ENCODE peak calls at places on chromosomes 2 and 18, in ten cellular contexts. P is GM12878, Y is IMR-90, M is GM23248, N is mammary epithelial cell, V is neural progenitor cell, O is MM.1S, G is PC-3, Z is endodermal cell, I is DND-41. D is an unnamed sample. For H3K27me3 and H3K4me1, the result is how much of the 10 kb centered on the place peaks cover.

GRCh38 chr2:128756372-128756730 is 437.7 kb upstream of the HS6ST1 start:
- DNase-seq in V (no peak), G (no peak), P (no peak), I (no peak), N (no peak), O (no peak), Y (no peak), Z (no peak), M (no peak), D (no peak)

GRCh38 chr2:74902281-74902860 is 56.1 kb upstream of the POLE4 start:
- DNase-seq in M (no peak), N (no peak), Z (peak), I (no peak), Y (no peak), V (peak), O (no peak), G (no peak), P (no peak), D (no peak)

GRCh38 chr2:100964706-100965269 is 37.3 kb upstream of the RPL31 start:
- DNase-seq in V (no peak), Y (no peak), M (peak), G (no peak), I (no peak), Z (no peak), O (no peak), N (no peak), P (no peak), D (no peak)

GRCh38 chr2:204475403-204475802 is 69.9 kb upstream of the PARD3B start:
- DNase-seq in O (no peak), N (no peak), P (no peak), Z (no peak), I (no peak), M (no peak), Y (no peak), V (no peak), G (no peak), D (no peak)

GRCh38 chr2:16090650-16091575 is 150.6 kb downstream of the MYCN start:
- DNase-seq in Z (no peak), V (no peak), M (no peak), O (no peak), Y (no peak), G (no peak), I (no peak), P (no peak), N (no peak), D (no peak)

GRCh38 chr2:135607561-135607960 is 76.3 kb downstream of the R3HDM1 start:
- DNase-seq in N (peak), O (no peak), V (no peak), M (peak), G (no peak), P (no peak), Z (no peak), I (no peak), Y (peak), D (no peak)

GRCh38 chr18:374735-375168 is 106.9 kb upstream of the THOC1 start:
- DNase-seq in P (no peak), M (peak), Z (no peak), G (no peak), O (no peak), Y (no peak), V (no peak), N (no peak), I (no peak), D (no peak)

GRCh38 chr18:53018791-53019190 is 678.8 kb downstream of the DCC start:
- DNase-seq in I (no peak), Z (no peak), O (peak), Y (no peak), M (peak), G (no peak), N (no peak), V (peak), P (no peak), D (no peak)

GRCh38 chr18:48931680-48932461 is 18.9 kb downstream of the SMAD7 start:
- DNase-seq in I (no peak), V (no peak), P (peak), N (no peak), M (peak), O (peak), G (no peak), Z (no peak), Y (no peak), D (no peak)

GRCh38 chr2:177984739-177985138 is 87.8 kb downstream of the PDE11A start:
- DNase-seq in M (peak), Y (peak), O (no peak), G (peak), Z (no peak), N (no peak), I (no peak), V (no peak), P (no peak), D (peak)

GRCh38 chr2:190607014-190607597 is 41.8 kb upstream of the NAB1 start:
- DNase-seq in G (peak), Y (peak), P (no peak), N (no peak), O (no peak), I (no peak), Z (no peak), M (peak), V (no peak), D (no peak)

GRCh38 chr2:210227689-210228088 is 2.4 kb upstream of the ACADL start:
- DNase-seq in P (no peak), N (no peak), I (no peak), Z (no peak), G (no peak), Y (no peak), M (no peak), O (no peak), V (no peak), D (no peak)
- H3K27me3 ChIP-seq in P (under half), N (under half), I (under half), Z (under half), G (half or more), Y (under half), M (under half), O (under half), V (under half), D (under half)

GRCh38 chr2:42929985-42930581 is 137.7 kb upstream of the HAAO start:
- DNase-seq in N (no peak), G (no peak), O (no peak), P (no peak), Z (peak), V (no peak), M (peak), I (no peak), Y (peak), D (no peak)

GRCh38 chr2:42932271-42933151 is 140.1 kb upstream of the HAAO start:
- DNase-seq in M (no peak), V (no peak), G (no peak), N (no peak), Z (no peak), O (no peak), I (no peak), P (no peak), Y (peak), D (no peak)

GRCh38 chr2:42931818-42932195 is 139.4 kb upstream of the HAAO start:
- DNase-seq in Z (no peak), M (no peak), P (no peak), V (no peak), Y (peak), N (no peak), I (no peak), O (no peak), G (no peak), D (no peak)

GRCh38 chr2:42929577-42929984 is 137.2 kb upstream of the HAAO start:
- DNase-seq in Z (no peak), O (no peak), I (no peak), G (no peak), P (no peak), N (no peak), V (peak), M (no peak), Y (no peak), D (no peak)

GRCh38 chr2:42931147-42931817 is 138.9 kb upstream of the HAAO start:
- DNase-seq in V (peak), I (no peak), Y (no peak), P (no peak), M (peak), O (no peak), N (no peak), G (no peak), Z (peak), D (no peak)
- H3K4me1 ChIP-seq in V (half or more), I (under half), Y (under half), P (under half), M (under half), O (under half), N (under half), G (under half), Z (half or more), D (under half)

GRCh38 chr2:8571792-8572499 is 109.9 kb upstream of the ID2 start:
- DNase-seq in O (no peak), Z (peak), V (no peak), G (peak), M (no peak), N (no peak), P (no peak), Y (no peak), I (no peak), D (peak)
- H3K9ac ChIP-seq in O (no peak), Z (no peak), V (no peak), G (no peak), M (no peak), N (no peak), P (no peak), Y (no peak), I (no peak), D (peak)

DNA sequence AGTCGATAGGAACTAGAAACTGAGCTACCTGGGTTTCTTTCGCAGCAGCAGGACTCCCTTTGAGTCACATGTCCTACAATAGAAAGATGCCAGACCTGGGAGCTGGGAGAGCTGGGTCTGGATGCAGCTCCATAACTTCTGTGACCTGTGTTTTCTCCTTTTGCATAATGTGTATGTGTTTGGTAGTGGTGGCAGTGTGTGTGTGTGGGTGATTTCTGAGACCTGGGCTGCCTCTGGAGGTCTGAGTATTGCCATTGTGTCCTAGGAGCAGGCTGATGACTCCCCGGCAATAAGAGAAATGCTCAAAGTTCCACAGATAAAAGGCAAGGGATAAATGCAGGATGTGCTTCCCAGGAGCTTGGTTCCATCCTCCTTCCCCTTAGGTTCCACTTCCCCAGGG is 6.4 kb downstream of the WNT10A start:
- DNase-seq in M (no peak), V (no peak), Z (no peak), Y (no peak), O (no peak), I (no peak), P (no peak), G (no peak), N (no peak), D (no peak)
- H3K27me3 ChIP-seq in M (under half), V (half or more), Z (half or more), Y (half or more), O (under half), I (under half), P (under half), G (under half), N (under half), D (under half)

D was measured in colonic mucosa.